ENCODE peak calls at places on chromosomes 1 and 21, in four cellular contexts. U is transverse colon, I is A549, L is ovary. D is an unnamed sample.

GRCh38 chr1:6727535-6727934 is 25.9 kb upstream of the DNAJC11 start:
- DNase-seq in L (no peak), U (peak), I (peak), D (peak)

GRCh38 chr1:12206238-12206637 is 23.6 kb upstream of the VPS13D start:
- DNase-seq in I (no peak), L (no peak), U (no peak), D (no peak)

GRCh38 chr1:233549917-233550316 is 64.0 kb upstream of the KCNK1 start:
- DNase-seq in U (no peak), L (no peak), I (no peak), D (no peak)

GRCh38 chr21:45977396-45977795 is 4.2 kb upstream of the COL6A1 start:
- DNase-seq in I (no peak), U (peak), L (peak), D (no peak)

GRCh38 chr1:183276386-183276785 is 90.3 kb downstream of the LAMC2 start:
- DNase-seq in U (no peak), L (no peak), I (no peak), D (no peak)

GRCh38 chr1:228830954-228831481 is 95.7 kb downstream of the RHOU start:
- DNase-seq in L (no peak), I (no peak), U (no peak), D (no peak)

GRCh38 chr1:171221665-171222591 is 26.4 kb upstream of the FMO1 start:
- DNase-seq in U (no peak), L (peak), I (no peak), D (no peak)

GRCh38 chr1:7255303-7256058 is 470.2 kb downstream of the CAMTA1 start:
- DNase-seq in I (peak), U (no peak), L (no peak), D (no peak)

GRCh38 chr1:42730988-42731387 is 9.0 kb downstream of the CLDN19 start:
- DNase-seq in I (peak), L (no peak), U (peak), D (no peak)

GRCh38 chr1:41399148-41399795 is 38.0 kb downstream of the FOXO6 start:
- DNase-seq in L (no peak), U (no peak), I (no peak), D (no peak)

GRCh38 chr1:26191739-26192138 is 1.3 kb downstream of the CATSPER4 start:
- DNase-seq in U (no peak), L (no peak), I (no peak), D (no peak)

GRCh38 chr1:31789259-31790065 is 25.3 kb upstream of the ADGRB2 start:
- DNase-seq in I (peak), L (peak), U (peak), D (peak)

GRCh38 chr1:202873026-202873425 is 15.9 kb downstream of the RABIF start:
- DNase-seq in L (no peak), I (no peak), U (no peak), D (no peak)

GRCh38 chr1:150574260-150575071 is 4.9 kb downstream of the MCL1 start:
- DNase-seq in U (no peak), I (no peak), L (no peak), D (no peak)

GRCh38 chr1:168319691-168320090 is 39.0 kb downstream of the TBX19 start:
- DNase-seq in U (no peak), I (no peak), L (no peak), D (no peak)

GRCh38 chr1:43548285-43549271 is 17.9 kb downstream of the PTPRF start:
- DNase-seq in L (no peak), U (peak), I (peak), D (no peak)

GRCh38 chr1:200704991-200705390 is 33.7 kb upstream of the CAMSAP2 start:
- DNase-seq in L (no peak), U (no peak), I (no peak), D (no peak)

GRCh38 chr1:115830963-115831362 is 10.0 kb downstream of the NHLH2 start:
- DNase-seq in U (no peak), L (no peak), I (no peak), D (no peak)

GRCh38 chr21:24050233-24050632 is 1557.0 kb downstream of the MRPL39 start:
- DNase-seq in I (no peak), U (no peak), L (no peak), D (no peak)

GRCh38 chr1:59074574-59074973 is 222.3 kb upstream of the FGGY start:
- DNase-seq in I (no peak), U (no peak), L (no peak), D (no peak)

GRCh38 chr21:32463889-32464300 is 51.4 kb downstream of the EVA1C start:
- DNase-seq in I (peak), U (no peak), L (no peak), D (no peak)

GRCh38 chr1:100794719-100795645 is 75.4 kb downstream of the VCAM1 start:
- DNase-seq in I (no peak), U (no peak), L (no peak), D (no peak)

GRCh38 chr1:92708368-92708950 is 76.4 kb downstream of the EVI5 start:
- DNase-seq in I (no peak), L (no peak), U (no peak), D (no peak)

GRCh38 chr1:3470650-3471355 is 16.3 kb downstream of the ARHGEF16 start:
- DNase-seq in I (no peak), L (no peak), U (no peak), D (no peak)

GRCh38 chr1:91774520-91775203 is 111.3 kb downstream of the TGFBR3 start:
- DNase-seq in L (no peak), I (no peak), U (no peak), D (no peak)

GRCh38 chr1:54600947-54601725 is 22.2 kb downstream of the FAM151A start:
- DNase-seq in I (no peak), L (no peak), U (no peak), D (no peak)

GRCh38 chr1:34681481-34682451 is 73.1 kb upstream of the GJB5 start:
- DNase-seq in U (peak), L (no peak), I (peak), D (peak)

GRCh38 chr1:24201941-24202440 is 14.9 kb upstream of the IFNLR1 start:
- DNase-seq in L (peak), I (peak), U (peak), D (peak)

GRCh38 chr1:76395059-76395458 is 320.5 kb downstream of the ST6GALNAC3 start:
- DNase-seq in L (no peak), I (no peak), U (no peak), D (no peak)

GRCh38 chr1:17696417-17697301 is 58.5 kb upstream of the ACTL8 start:
- DNase-seq in U (no peak), I (peak), L (peak), D (no peak)

GRCh38 chr1:94245747-94246438 is 8.5 kb upstream of the ARHGAP29 start:
- DNase-seq in I (no peak), U (no peak), L (no peak), D (no peak)

GRCh38 chr1:94246692-94247145 is 9.3 kb upstream of the ARHGAP29 start:
- DNase-seq in I (no peak), L (no peak), U (no peak), D (no peak)

GRCh38 chr1:94248956-94249688 is 11.7 kb upstream of the ARHGAP29 start:
- DNase-seq in U (no peak), L (no peak), I (no peak), D (no peak)

GRCh38 chr1:94244816-94245215 is 7.4 kb upstream of the ARHGAP29 start:
- DNase-seq in L (no peak), I (no peak), U (no peak), D (no peak)

GRCh38 chr1:94247146-94248094 is 10.0 kb upstream of the ARHGAP29 start:
- DNase-seq in U (peak), I (peak), L (peak), D (peak)
- TF ChIP-seq POLR2A in U (no peak), I (no peak), L (peak), D (peak)

GRCh38 chr1:243260221-243260880 is 4.5 kb downstream of the SDCCAG8 start:
- DNase-seq in I (no peak), L (no peak), U (no peak), D (no peak)

GRCh38 chr1:243266231-243266630 is 10.4 kb downstream of the SDCCAG8 start:
- DNase-seq in L (no peak), U (no peak), I (no peak), D (no peak)

GRCh38 chr1:243261389-243261788 is 5.5 kb downstream of the SDCCAG8 start:
- DNase-seq in L (no peak), U (no peak), I (no peak), D (no peak)

GRCh38 chr1:243264718-243265117 is 8.9 kb downstream of the SDCCAG8 start:
- DNase-seq in I (peak), L (no peak), U (no peak), D (no peak)

GRCh38 chr1:243263824-243264223 is 8.0 kb downstream of the SDCCAG8 start:
- DNase-seq in I (no peak), U (no peak), L (no peak), D (no peak)
- TF ChIP-seq POLR2A in I (no peak), U (no peak), L (no peak), D (no peak)

DNA sequence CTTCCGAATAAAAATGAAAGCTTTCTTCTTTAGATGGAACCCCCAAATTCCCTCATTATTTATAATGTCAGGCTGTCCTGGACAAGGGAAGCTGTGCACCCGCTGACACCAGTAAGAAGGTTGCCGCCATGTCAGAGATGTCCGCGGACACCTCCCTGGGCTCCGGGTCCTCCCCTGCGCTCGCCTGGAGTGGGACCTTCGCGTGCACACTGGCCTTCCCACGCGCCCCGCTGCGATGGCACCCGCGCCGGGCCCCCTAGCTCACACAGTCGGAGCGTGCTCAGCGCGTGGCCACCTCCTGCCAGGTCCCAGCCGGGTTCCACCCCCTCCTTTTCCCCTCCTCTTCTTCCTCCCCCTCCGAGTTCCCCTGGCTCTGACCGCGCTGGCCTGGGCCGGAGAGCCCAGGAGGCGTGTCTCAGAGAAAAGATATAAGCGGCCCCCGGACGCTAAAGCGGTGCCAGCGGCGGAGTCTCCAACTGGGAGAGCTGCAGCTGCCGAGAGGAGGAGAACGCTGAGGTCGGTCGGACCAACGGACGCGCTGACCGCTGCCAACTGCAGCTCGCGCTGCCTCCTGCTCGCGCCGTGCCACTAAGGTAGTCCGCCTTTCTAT is at the start of gene G0S2:
- DNase-seq in L (peak), U (peak), I (no peak), D (peak)
- TF ChIP-seq POLR2A in L (peak), U (peak), I (peak), D (no peak)

GRCh38 chr1:156500847-156501686 is 492 bp upstream of the MEF2D start:
- DNase-seq in I (peak), U (peak), L (peak), D (peak)
- TF ChIP-seq POLR2A in I (peak), U (peak), L (peak), D (peak)

GRCh38 chr21:41953831-41954653 is at the start of gene C2CD2:
- DNase-seq in U (peak), L (peak), I (peak), D (no peak)
- TF ChIP-seq POLR2A in U (no peak), L (no peak), I (peak), D (peak)

GRCh38 chr1:89633103-89633744 is at the start of gene LRRC8C:
- DNase-seq in U (peak), I (peak), L (peak), D (no peak)
- TF ChIP-seq POLR2A in U (no peak), I (peak), L (no peak), D (no peak)

GRCh38 chr21:41542727-41543126 is 34.8 kb upstream of the TMPRSS2 start:
- DNase-seq in I (no peak), U (no peak), L (no peak), D (no peak)

GRCh38 chr21:41548781-41549180 is 40.8 kb upstream of the TMPRSS2 start:
- DNase-seq in L (no peak), I (no peak), U (no peak), D (no peak)

GRCh38 chr21:41545500-41546359 is 37.8 kb upstream of the TMPRSS2 start:
- DNase-seq in I (no peak), U (no peak), L (no peak), D (no peak)

GRCh38 chr21:41552254-41552653 is 44.3 kb upstream of the TMPRSS2 start:
- DNase-seq in I (no peak), U (no peak), L (no peak), D (no peak)

DNA sequence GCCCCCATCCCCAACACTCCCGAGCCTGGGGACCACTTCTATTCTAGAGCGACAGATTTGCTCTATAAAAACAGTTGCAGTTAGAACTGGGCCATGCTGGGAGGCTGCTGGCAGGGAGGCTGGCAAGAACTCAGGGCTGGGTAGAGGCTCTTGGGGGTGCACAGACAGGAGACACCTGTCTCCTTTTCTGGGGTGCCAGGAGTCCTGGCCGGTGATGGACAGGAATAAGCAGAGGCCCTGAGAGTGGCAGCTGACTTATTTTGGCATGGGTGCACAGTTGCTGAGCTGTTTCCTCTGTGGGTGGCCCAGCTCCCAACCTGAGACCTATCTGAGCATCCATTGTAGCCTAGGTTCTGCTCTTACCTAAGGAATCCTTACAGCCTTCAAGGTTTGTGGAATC is 39.2 kb upstream of the TMPRSS2 start:
- DNase-seq in I (no peak), L (no peak), U (no peak), D (no peak)
- TF ChIP-seq POLR2A in I (no peak), L (no peak), U (no peak), D (no peak)

D was measured in tibial nerve.